ENCODE peak calls at places on chromosomes 12 and 14, in seven cellular contexts. W is CD8-positive, alpha-beta memory T cell; Q is stimulated activated CD8-positive, alpha-beta memory T cell treated with anti-CD3 and anti-CD28 coated beads, Interleukin-2, amount 100 ng/mL, for 1 hour; V is smooth muscle cell of the brain vasculature; A is heart right ventricle; Z is endodermal cell; T is upper lobe of right lung. N is an unnamed sample.

GRCh38 chr12:109795023-109795422 is 38.2 kb downstream of the TRPV4 start:
- DNase-seq in W (no peak), V (no peak), T (no peak), A (no peak), Q (no peak), Z (no peak), N (no peak)

GRCh38 chr12:22860926-22861325 is 236.0 kb downstream of the ETNK1 start:
- DNase-seq in W (no peak), A (no peak), Q (no peak), V (no peak), Z (peak; percentile 83), T (no peak), N (no peak)

GRCh38 chr14:75418779-75419768 is 8.7 kb upstream of the JDP2 start:
- DNase-seq in W (peak; percentile 5), Q (no peak), A (no peak), Z (peak; percentile 95), T (peak; percentile 75), V (no peak), N (no peak)

GRCh38 chr14:32397871-32398640 is 69.0 kb downstream of the AKAP6 start:
- DNase-seq in A (no peak), W (no peak), Q (no peak), V (no peak), T (no peak), Z (no peak), N (no peak)

GRCh38 chr12:117595751-117596150 is 234.3 kb upstream of the NOS1 start:
- DNase-seq in A (no peak), Q (no peak), T (no peak), V (no peak), W (no peak), Z (peak; percentile 28), N (no peak)

GRCh38 chr14:103372552-103373304 is 12.5 kb upstream of the MARK3 start:
- DNase-seq in T (no peak), V (peak; percentile 57), W (no peak), Z (no peak), A (no peak), Q (no peak), N (no peak)

GRCh38 chr12:53413485-53414215 is 10.0 kb upstream of the AMHR2 start:
- DNase-seq in T (no peak), W (no peak), A (no peak), Q (no peak), V (no peak), Z (no peak), N (no peak)

GRCh38 chr14:74169906-74170305 is 69.3 kb upstream of the VSX2 start:
- DNase-seq in T (no peak), Z (no peak), W (no peak), Q (no peak), A (no peak), V (no peak), N (no peak)

GRCh38 chr12:132309162-132310086 is 20.0 kb downstream of the GALNT9 start:
- DNase-seq in A (no peak), Q (no peak), Z (no peak), T (no peak), V (no peak), W (no peak), N (no peak)

GRCh38 chr12:100845095-100845494 is 50.5 kb downstream of the ANO4 start:
- DNase-seq in T (no peak), Q (no peak), W (no peak), V (no peak), Z (no peak), A (no peak), N (no peak)

GRCh38 chr12:42234970-42235369 is 3.1 kb downstream of the YAF2 start:
- DNase-seq in A (peak; percentile 42), Z (no peak), Q (no peak), W (no peak), V (no peak), T (no peak), N (peak; percentile 39)

GRCh38 chr12:90627180-90627896 is 327.6 kb downstream of the CCER1 start:
- DNase-seq in W (no peak), A (no peak), Z (no peak), Q (no peak), V (no peak), T (no peak), N (no peak)

GRCh38 chr14:73755434-73756014 is 41.3 kb upstream of the PNMA1 start:
- DNase-seq in W (peak; percentile 39), Q (no peak), V (no peak), T (peak; percentile 78), Z (peak; percentile 54), A (no peak), N (no peak)

GRCh38 chr12:47758834-47759690 is at the start of gene RAPGEF3:
- DNase-seq in V (no peak), Z (peak; percentile 96), T (peak; percentile 94), A (peak; percentile 89), W (peak; percentile 60), Q (peak; percentile 49), N (peak; percentile 86)

GRCh38 chr12:30756074-30756473 is 1.3 kb upstream of the CAPRIN2 start:
- DNase-seq in Q (no peak), T (no peak), W (no peak), Z (no peak), V (no peak), A (no peak), N (no peak)

GRCh38 chr12:118589162-118589561 is 212.8 kb downstream of the SUDS3 start:
- DNase-seq in Z (no peak), Q (no peak), A (no peak), T (no peak), V (no peak), W (no peak), N (no peak)

GRCh38 chr14:61321385-61322010 is at the start of gene PRKCH:
- DNase-seq in Z (peak; percentile 90), T (peak; percentile 94), W (peak; percentile 86), Q (peak; percentile 78), A (peak; percentile 84), V (peak; percentile 18), N (peak; percentile 56)

GRCh38 chr14:25111061-25111601 is 61.2 kb upstream of the STXBP6 start:
- DNase-seq in V (peak; percentile 58), T (no peak), W (no peak), Z (no peak), Q (no peak), A (peak; percentile 66), N (no peak)